ENCODE peak calls at places on chromosomes 6 and 20, in four cellular contexts. M is HT1080, C is HS-5, L is NCI-H1417 treated with DMSO at 0.1 percent for 48 hours. K is an unnamed sample.

GRCh38 chr6:15483060-15483459 is 179.8 kb downstream of the DTNBP1 start:
- DNase-seq in M (no peak), C (no peak), L (no peak), K (no peak)

GRCh38 chr20:50368813-50369224 is 141.4 kb upstream of the PTPN1 start:
- DNase-seq in M (no peak), C (no peak), L (no peak), K (no peak)

GRCh38 chr6:52399511-52400315 is 20.4 kb upstream of the EFHC1 start:
- DNase-seq in C (peak), M (peak), L (peak), K (no peak)

GRCh38 chr6:76230711-76231110 is 158.2 kb upstream of the IMPG1 start:
- DNase-seq in C (no peak), M (peak), L (no peak), K (no peak)

GRCh38 chr6:43698584-43699349 is 11.2 kb upstream of the MRPS18A start:
- DNase-seq in L (no peak), M (peak), C (no peak), K (no peak)

GRCh38 chr20:38458314-38458713 is 14.3 kb upstream of the RALGAPB start:
- DNase-seq in C (no peak), L (no peak), M (no peak), K (no peak)

GRCh38 chr6:151005126-151005525 is 139.6 kb downstream of the MTHFD1L start:
- DNase-seq in L (no peak), M (no peak), C (no peak), K (no peak)

GRCh38 chr6:83055366-83055964 is 10.2 kb downstream of the UBE3D start:
- DNase-seq in L (no peak), M (peak), C (no peak), K (no peak)

GRCh38 chr6:52361945-52362442 is at the start of gene PAQR8:
- DNase-seq in M (peak), C (no peak), L (no peak), K (no peak)

GRCh38 chr20:19756756-19757486 is 1.1 kb upstream of the RIN2 start:
- DNase-seq in C (no peak), L (no peak), M (no peak), K (no peak)

GRCh38 chr20:50304501-50304856 is 113.8 kb downstream of the CEBPB start:
- DNase-seq in M (no peak), C (no peak), L (no peak), K (no peak)

GRCh38 chr6:142760152-142760551 is 184.8 kb downstream of the HIVEP2 start:
- DNase-seq in L (no peak), C (no peak), M (no peak), K (no peak)

GRCh38 chr6:166579234-166579575 is 7.3 kb downstream of the RAMACL start:
- DNase-seq in M (no peak), C (no peak), L (no peak), K (no peak)

GRCh38 chr20:1663917-1664316 is 6.3 kb upstream of the SIRPG start:
- DNase-seq in L (no peak), M (peak), C (no peak), K (peak)

GRCh38 chr6:31701666-31702420 is 1.3 kb downstream of the ABHD16A start:
- DNase-seq in M (no peak), L (no peak), C (no peak), K (no peak)